ENCODE peak calls at places on chromosomes 12 and 14, in six cellular contexts. F is progenitor cell of endocrine pancreas; L is GM04504; K is activated T-helper 1 cell treated with anti-CD3 and anti-CD28 coated beads, Interleukin-2, amount 50 U/mL, for 16 hours; G is T-helper 2 cell; T is activated CD8-positive, alpha-beta T cell treated with anti-CD3 and anti-CD28 coated beads, Interleukin-2, amount 10 ng/mL, durations not matched to agents 7 days and 5 days. V is an unnamed sample.

GRCh38 chr12:80170915-80171314 is 71.6 kb downstream of the OTOGL start:
- DNase-seq in L (no peak), T (no peak), F (no peak), K (no peak), G (no peak), V (no peak)

GRCh38 chr14:105419305-105420091 is at the start of gene MTA1:
- DNase-seq in K (no peak), T (peak; percentile 43), G (no peak), L (no peak), F (no peak), V (peak; percentile 54)

GRCh38 chr14:95901014-95901413 is 24.4 kb downstream of the TUNAR start:
- DNase-seq in G (no peak), T (no peak), F (no peak), L (peak; percentile 26), K (no peak), V (no peak)

GRCh38 chr12:3137268-3137761 is 60.1 kb downstream of the TSPAN9 start:
- DNase-seq in L (no peak), G (no peak), F (no peak), K (no peak), T (no peak), V (no peak)

GRCh38 chr14:24232645-24233537 is at the start of gene GMPR2:
- DNase-seq in T (peak; percentile 49), K (no peak), L (no peak), G (no peak), F (no peak), V (peak; percentile 83)

GRCh38 chr12:110846615-110847566 is at the start of gene CCDC63:
- DNase-seq in F (peak; percentile 34), L (no peak), G (no peak), T (peak; percentile 45), K (no peak), V (peak; percentile 45)

GRCh38 chr12:24709201-24709600 is 239.7 kb downstream of the BCAT1 start:
- DNase-seq in L (no peak), K (no peak), G (no peak), T (no peak), F (no peak), V (no peak)

GRCh38 chr12:63857771-63858670 is 13.5 kb downstream of the SRGAP1 start:
- DNase-seq in T (no peak), F (no peak), L (no peak), K (no peak), G (no peak), V (no peak)

GRCh38 chr12:106974525-106974924 is 12.4 kb downstream of the MTERF2 start:
- DNase-seq in K (no peak), G (no peak), T (no peak), F (no peak), L (no peak), V (no peak)

GRCh38 chr14:103101964-103102688 is 7.6 kb downstream of the EXOC3L4 start:
- DNase-seq in K (no peak), F (no peak), T (no peak), L (no peak), G (no peak), V (no peak)

GRCh38 chr14:77026166-77026929 is 2.2 kb downstream of the IRF2BPL start:
- DNase-seq in F (no peak), L (no peak), K (no peak), G (no peak), T (no peak), V (no peak)

GRCh38 chr12:180445-180844 is 33.5 kb downstream of the SLC6A12 start:
- DNase-seq in K (no peak), T (peak; percentile 43), L (no peak), F (no peak), G (no peak), V (no peak)

GRCh38 chr12:27924350-27925140 is 48.0 kb downstream of the PTHLH start:
- DNase-seq in K (no peak), F (no peak), T (no peak), G (no peak), L (no peak), V (no peak)

GRCh38 chr12:51773145-51773869 is 75.2 kb downstream of the FIGNL2 start:
- DNase-seq in L (peak; percentile 73), K (no peak), T (no peak), F (no peak), G (no peak), V (no peak)